ENCODE peak calls at places on chromosomes 11 and 22, in ten cellular contexts. U is astrocyte of the spinal cord, W is IMR-90, D is AG10803, B is mucosa of descending colon, X is GM23338, L is omental fat pad, M is HFF-Myc, J is dorsolateral prefrontal cortex, Q is ovary. N is an unnamed sample.

GRCh38 chr22:49712195-49712791 is 115.4 kb downstream of the BRD1 start:
- DNase-seq in U (no peak), W (no peak), D (no peak), B (no peak), X (no peak), L (no peak), M (no peak), J (no peak), Q (no peak), N (no peak)

GRCh38 chr11:61747389-61748285 is 4.8 kb upstream of the MYRF start:
- DNase-seq in U (peak), W (peak), D (peak), B (peak), X (peak), L (peak), M (no peak), J (peak), Q (peak), N (peak)

GRCh38 chr11:105229257-105229656 is 89.7 kb upstream of the CARD18 start:
- DNase-seq in U (peak), W (peak), D (peak), B (no peak), X (no peak), L (no peak), M (no peak), J (no peak), Q (no peak), N (no peak)

GRCh38 chr11:17012712-17013547 is 1.3 kb downstream of the PLEKHA7 start:
- DNase-seq in U (peak), W (peak), D (no peak), B (peak), X (peak), L (peak), M (no peak), J (peak), Q (peak), N (peak)

GRCh38 chr11:8065031-8065430 is 16.0 kb upstream of the TUB start:
- DNase-seq in U (no peak), W (no peak), D (no peak), B (no peak), X (no peak), L (no peak), M (no peak), J (no peak), Q (no peak), N (no peak)

GRCh38 chr11:44766112-44766971 is 39.6 kb downstream of the TSPAN18 start:
- DNase-seq in U (peak), W (peak), D (peak), B (peak), X (peak), L (no peak), M (no peak), J (no peak), Q (peak), N (peak)

GRCh38 chr11:116276051-116277044 is 496.4 kb downstream of the BUD13 start:
- DNase-seq in U (peak), W (peak), D (peak), B (peak), X (peak), L (peak), M (no peak), J (peak), Q (peak), N (peak)

GRCh38 chr11:10529279-10529678 is 11.7 kb downstream of the RNF141 start:
- DNase-seq in U (no peak), W (peak), D (peak), B (no peak), X (no peak), L (no peak), M (no peak), J (no peak), Q (no peak), N (no peak)

GRCh38 chr11:77198440-77198849 is 70.4 kb downstream of the MYO7A start:
- DNase-seq in U (no peak), W (peak), D (no peak), B (peak), X (peak), L (peak), M (peak), J (peak), Q (peak), N (no peak)

GRCh38 chr11:34261095-34261494 is 96.7 kb downstream of the ABTB2 start:
- DNase-seq in U (no peak), W (no peak), D (no peak), B (no peak), X (no peak), L (no peak), M (no peak), J (no peak), Q (no peak), N (no peak)

GRCh38 chr11:450809-451451 is 851 bp downstream of the PTDSS2 start:
- DNase-seq in U (peak), W (peak), D (peak), B (peak), X (peak), L (no peak), M (no peak), J (peak), Q (peak), N (peak)

GRCh38 chr22:22721681-22722309 is 77.4 kb downstream of the GGTLC2 start:
- DNase-seq in U (peak), W (peak), D (peak), B (no peak), X (no peak), L (peak), M (no peak), J (no peak), Q (peak), N (no peak)

GRCh38 chr11:1102221-1102971 is 27.7 kb downstream of the MUC2 start:
- DNase-seq in U (no peak), W (no peak), D (no peak), B (peak), X (no peak), L (no peak), M (no peak), J (no peak), Q (no peak), N (no peak)

GRCh38 chr11:38498721-38499120 is 1900.7 kb upstream of the RAG2 start:
- DNase-seq in U (no peak), W (no peak), D (no peak), B (no peak), X (no peak), L (no peak), M (no peak), J (no peak), Q (no peak), N (no peak)

GRCh38 chr11:74037309-74037708 is 28.4 kb upstream of the UCP3 start:
- DNase-seq in U (peak), W (peak), D (peak), B (no peak), X (no peak), L (no peak), M (no peak), J (no peak), Q (no peak), N (peak)

GRCh38 chr11:9077164-9077563 is 14.2 kb downstream of the SCUBE2 start:
- DNase-seq in U (no peak), W (no peak), D (no peak), B (no peak), X (no peak), L (no peak), M (no peak), J (no peak), Q (no peak), N (no peak)

GRCh38 chr11:124612567-124613245 is 1.5 kb downstream of the PANX3 start:
- DNase-seq in U (no peak), W (peak), D (no peak), B (no peak), X (no peak), L (no peak), M (no peak), J (no peak), Q (no peak), N (no peak)

GRCh38 chr11:848380-848931 is 5.8 kb downstream of the TSPAN4 start:
- DNase-seq in U (no peak), W (no peak), D (no peak), B (peak), X (peak), L (no peak), M (no peak), J (peak), Q (peak), N (no peak)

GRCh38 chr11:5891216-5891800 is 1.7 kb upstream of the OR52E5 start:
- DNase-seq in U (peak), W (peak), D (peak), B (no peak), X (peak), L (no peak), M (no peak), J (no peak), Q (no peak), N (no peak)

GRCh38 chr11:7444582-7444981 is 40.7 kb upstream of the OLFML1 start:
- DNase-seq in U (no peak), W (no peak), D (no peak), B (no peak), X (no peak), L (no peak), M (no peak), J (no peak), Q (no peak), N (peak)

GRCh38 chr11:93756748-93757147 is 15.3 kb downstream of the C11orf54 start:
- DNase-seq in U (no peak), W (no peak), D (no peak), B (no peak), X (no peak), L (no peak), M (no peak), J (no peak), Q (no peak), N (no peak)

GRCh38 chr11:50044647-50045046 is 12.0 kb downstream of the OR4C45 start:
- DNase-seq in U (no peak), W (no peak), D (no peak), B (no peak), X (no peak), L (no peak), M (no peak), J (no peak), Q (no peak), N (no peak)

GRCh38 chr11:72391638-72392423 is 42.5 kb downstream of the CLPB start:
- DNase-seq in U (no peak), W (no peak), D (peak), B (no peak), X (no peak), L (no peak), M (no peak), J (no peak), Q (no peak), N (no peak)

GRCh38 chr22:21051836-21052400 is 6.2 kb downstream of the LRRC74B start:
- DNase-seq in U (no peak), W (peak), D (no peak), B (no peak), X (peak), L (no peak), M (no peak), J (no peak), Q (no peak), N (no peak)

GRCh38 chr11:8040921-8041285 is 40.1 kb upstream of the TUB start:
- DNase-seq in U (no peak), W (no peak), D (no peak), B (no peak), X (no peak), L (no peak), M (no peak), J (no peak), Q (no peak), N (no peak)

GRCh38 chr11:1293619-1294015 is 15.8 kb downstream of the TOLLIP start:
- DNase-seq in U (no peak), W (no peak), D (no peak), B (peak), X (no peak), L (no peak), M (no peak), J (peak), Q (peak), N (no peak)

GRCh38 chr22:48950151-48950915 is 877.3 kb downstream of the BRD1 start:
- DNase-seq in U (no peak), W (no peak), D (no peak), B (no peak), X (no peak), L (no peak), M (no peak), J (peak), Q (no peak), N (no peak)

GRCh38 chr11:61840371-61840770 is 12.3 kb downstream of the FADS2 start:
- DNase-seq in U (no peak), W (no peak), D (no peak), B (no peak), X (no peak), L (no peak), M (no peak), J (no peak), Q (no peak), N (no peak)

GRCh38 chr11:94909371-94909820 is 64.0 kb downstream of the CWC15 start:
- DNase-seq in U (peak), W (peak), D (peak), B (no peak), X (no peak), L (no peak), M (no peak), J (no peak), Q (no peak), N (no peak)

GRCh38 chr11:108498816-108499408 is 728 bp upstream of the POGLUT3 start:
- DNase-seq in U (no peak), W (no peak), D (no peak), B (peak), X (peak), L (no peak), M (no peak), J (no peak), Q (peak), N (no peak)

GRCh38 chr22:19687561-19688300 is 26.6 kb upstream of the SEPTIN5 start:
- DNase-seq in U (no peak), W (no peak), D (peak), B (no peak), X (no peak), L (no peak), M (no peak), J (peak), Q (no peak), N (no peak)

GRCh38 chr11:86719781-86720463 is 47.5 kb upstream of the ME3 start:
- DNase-seq in U (peak), W (peak), D (peak), B (no peak), X (no peak), L (no peak), M (no peak), J (no peak), Q (no peak), N (peak)

DNA sequence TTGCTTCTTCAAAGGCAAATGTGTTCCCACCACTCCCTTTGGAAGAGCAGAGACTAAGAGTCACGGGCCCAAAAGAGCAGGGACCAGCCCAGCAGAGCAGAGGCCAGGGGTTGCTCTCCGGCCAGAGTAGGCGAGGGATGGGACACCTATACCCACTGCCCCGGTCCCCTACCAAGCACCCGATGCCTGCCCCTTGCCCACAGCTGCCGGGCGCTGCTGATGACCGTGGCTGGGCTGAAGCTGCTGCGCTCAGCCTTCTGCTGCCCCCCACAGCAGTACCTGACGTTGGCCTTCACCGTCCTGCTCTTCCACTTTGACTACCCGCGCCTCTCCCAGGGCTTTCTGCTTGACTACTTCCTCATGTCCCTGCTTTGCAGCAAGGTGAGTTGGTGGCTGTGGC is 10.7 kb upstream of the SIPA1 start:
- DNase-seq in U (no peak), W (no peak), D (no peak), B (no peak), X (no peak), L (no peak), M (no peak), J (no peak), Q (no peak), N (no peak)
- TF ChIP-seq CTCF in U (no peak), W (no peak), D (no peak), B (no peak), X (no peak), L (no peak), M (no peak), J (no peak), Q (no peak), N (no peak)

GRCh38 chr11:122786896-122787295 is 51.4 kb upstream of the CRTAM start:
- DNase-seq in U (no peak), W (no peak), D (no peak), B (no peak), X (no peak), L (no peak), M (no peak), J (no peak), Q (no peak), N (no peak)

GRCh38 chr11:122791836-122792235 is 46.5 kb upstream of the CRTAM start:
- DNase-seq in U (peak), W (peak), D (peak), B (no peak), X (no peak), L (no peak), M (no peak), J (no peak), Q (no peak), N (no peak)

GRCh38 chr11:122789916-122790315 is 48.4 kb upstream of the CRTAM start:
- DNase-seq in U (no peak), W (no peak), D (no peak), B (no peak), X (no peak), L (no peak), M (no peak), J (no peak), Q (no peak), N (no peak)

GRCh38 chr11:122791411-122791810 is 46.9 kb upstream of the CRTAM start:
- DNase-seq in U (no peak), W (peak), D (no peak), B (no peak), X (no peak), L (no peak), M (no peak), J (no peak), Q (no peak), N (no peak)

DNA sequence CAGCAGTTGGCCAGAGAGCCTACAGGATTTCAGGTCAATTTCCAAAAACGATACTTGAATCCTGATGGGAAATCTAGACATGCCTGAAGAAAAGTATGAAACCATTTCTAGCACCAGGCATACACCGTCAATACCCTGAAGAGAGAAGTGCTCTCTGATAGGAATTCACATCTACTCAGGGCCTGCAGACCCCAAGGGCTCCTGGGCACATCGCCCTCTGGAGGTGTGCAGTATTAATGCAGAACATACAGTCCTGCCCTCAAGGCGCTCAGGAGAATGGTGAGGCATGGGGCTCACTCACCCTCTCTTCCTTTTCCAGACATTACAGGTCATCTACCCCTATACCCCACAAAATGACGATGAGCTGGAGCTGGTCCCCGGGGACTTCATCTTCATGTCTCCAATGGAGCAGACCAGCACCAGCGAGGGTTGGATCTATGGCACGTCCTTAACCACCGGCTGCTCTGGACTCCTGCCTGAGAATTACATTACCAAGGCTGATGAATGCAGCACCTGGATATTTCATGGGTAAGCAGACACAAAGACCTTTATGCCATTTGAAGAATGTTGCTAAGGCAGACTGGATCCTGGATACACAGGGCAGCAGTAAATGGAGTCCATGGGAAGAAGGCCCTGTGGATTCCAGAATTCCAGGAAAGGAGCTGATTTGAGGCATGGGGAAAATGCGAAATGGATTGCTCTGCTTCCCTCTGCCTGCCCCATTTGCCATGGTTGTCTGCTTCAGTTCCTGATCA is 49.3 kb upstream of the CRTAM start:
- DNase-seq in U (no peak), W (no peak), D (no peak), B (no peak), X (no peak), L (no peak), M (no peak), J (no peak), Q (no peak), N (no peak)
- TF ChIP-seq CTCF in U (no peak), W (peak), D (no peak), B (no peak), X (peak), L (no peak), M (peak), J (no peak), Q (no peak), N (no peak)

DNA sequence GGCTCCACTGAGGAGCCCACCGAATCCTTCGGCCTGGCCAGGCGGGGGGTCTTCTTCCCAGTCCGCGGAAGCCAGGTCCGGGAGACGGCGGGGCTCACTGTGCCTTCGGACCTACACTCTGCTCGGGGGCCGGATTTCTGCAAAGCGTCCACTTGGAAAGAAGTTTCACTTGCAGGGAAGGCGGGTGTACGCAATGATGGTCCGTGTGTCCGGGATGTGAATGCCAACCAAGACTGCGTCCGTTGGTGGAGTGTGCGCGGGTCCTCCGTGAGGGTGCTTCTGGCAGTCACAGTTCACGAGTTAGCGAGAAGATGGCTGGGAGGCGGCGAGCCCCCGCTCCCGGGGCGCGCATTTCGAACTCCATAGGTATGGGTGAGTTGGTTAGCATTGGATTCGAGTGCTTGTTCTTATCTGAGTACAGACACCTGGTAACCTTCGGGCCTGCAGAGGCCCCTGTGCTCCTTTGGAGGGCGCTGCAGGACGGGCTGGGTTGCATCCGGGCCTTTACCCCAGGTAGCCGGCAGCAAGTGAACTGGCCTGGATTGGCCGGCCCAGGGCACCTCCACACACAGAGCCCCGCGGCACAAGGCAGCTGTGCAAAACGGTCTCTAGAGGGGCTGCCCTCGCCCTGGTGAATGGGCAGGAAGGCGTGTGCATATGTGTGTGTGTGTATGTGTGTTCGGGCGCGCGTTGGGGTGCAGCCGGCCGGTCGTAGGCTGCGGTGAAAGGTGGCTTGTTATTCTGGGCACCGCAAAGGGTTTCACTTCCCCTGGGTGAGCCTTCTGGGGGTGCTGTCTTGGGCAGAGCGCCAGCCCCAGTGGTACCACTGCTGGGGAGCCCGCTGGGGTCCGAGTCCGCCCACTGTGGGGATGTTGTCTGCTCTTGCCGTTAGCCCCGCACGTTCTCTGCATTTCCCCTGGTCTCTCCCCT is 13.3 kb upstream of the CYP2R1 start:
- DNase-seq in U (peak), W (peak), D (peak), B (peak), X (peak), L (no peak), M (no peak), J (peak), Q (peak), N (no peak)
- TF ChIP-seq CTCF in U (peak), W (peak), D (peak), B (peak), X (peak), L (no peak), M (peak), J (no peak), Q (no peak), N (peak)

DNA sequence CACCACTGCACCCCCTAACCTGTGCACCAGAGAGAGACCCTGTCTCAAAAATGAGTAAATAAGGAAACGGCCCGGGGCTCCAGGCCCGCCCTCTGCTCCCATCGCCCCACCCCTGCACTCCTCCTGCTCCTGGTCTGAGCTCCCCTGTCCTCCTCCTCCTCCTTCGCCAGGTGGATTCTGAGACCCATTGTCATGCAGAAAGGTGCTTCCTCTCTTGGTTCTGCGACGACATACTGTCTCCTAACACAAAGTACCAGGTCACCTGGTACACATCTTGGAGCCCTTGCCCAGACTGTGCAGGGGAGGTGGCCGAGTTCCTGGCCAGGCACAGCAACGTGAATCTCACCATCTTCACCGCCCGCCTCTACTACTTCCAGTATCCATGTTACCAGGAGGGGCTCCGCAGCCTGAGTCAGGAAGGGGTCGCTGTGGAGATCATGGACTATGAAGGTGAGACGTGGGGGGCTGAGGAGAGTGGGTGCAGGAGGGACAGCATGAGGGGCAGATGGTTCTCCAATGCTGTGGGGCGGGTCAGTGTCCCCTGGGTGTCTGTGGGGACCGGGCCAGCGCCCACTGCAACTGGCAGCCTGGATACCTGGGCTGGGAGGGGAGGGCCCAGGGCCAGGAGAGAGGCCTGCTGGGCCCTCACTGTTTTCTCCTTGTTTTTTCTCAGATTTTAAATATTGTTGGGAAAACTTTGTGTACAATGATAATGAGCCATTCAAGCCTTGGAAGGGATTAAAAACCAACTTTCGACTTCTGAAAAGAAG is 3.1 kb upstream of the APOBEC3D start:
- DNase-seq in U (no peak), W (no peak), D (no peak), B (no peak), X (peak), L (no peak), M (no peak), J (no peak), Q (no peak), N (no peak)
- TF ChIP-seq CTCF in U (no peak), W (no peak), D (no peak), B (no peak), X (peak), L (no peak), M (no peak), J (no peak), Q (no peak), N (no peak)

N was measured in astrocyte of the cerebellum.